ENCODE peak calls at places on chromosome 15, in nine cellular contexts. J is AG09309, X is lower lobe of right lung, A is progenitor cell of endocrine pancreas, D is endothelial cell, C is RWPE1, F is heart left ventricle, K is AG04450, Y is hepatocyte. Q is an unnamed sample.

GRCh38 chr15:101060576-101061551 is 141.7 kb downstream of the LRRK1 start:
- DNase-seq in J (no peak), X (no peak), A (no peak), D (no peak), C (no peak), F (peak), K (no peak), Y (no peak), Q (no peak)

GRCh38 chr15:38474155-38474757 is 20.3 kb downstream of the FAM98B start:
- DNase-seq in J (peak), X (no peak), A (no peak), D (peak), C (peak), F (no peak), K (no peak), Y (peak), Q (no peak)

GRCh38 chr15:88241461-88241860 is 15.1 kb downstream of the NTRK3 start:
- DNase-seq in J (no peak), X (no peak), A (no peak), D (no peak), C (no peak), F (no peak), K (no peak), Y (no peak), Q (no peak)

GRCh38 chr15:46442196-46442595 is 807.4 kb downstream of the SQOR start:
- DNase-seq in J (no peak), X (no peak), A (no peak), D (no peak), C (no peak), F (no peak), K (no peak), Y (peak), Q (no peak)

GRCh38 chr15:79091204-79091867 is 756 bp upstream of the RASGRF1 start:
- DNase-seq in J (no peak), X (no peak), A (no peak), D (peak), C (peak), F (no peak), K (no peak), Y (peak), Q (no peak)

GRCh38 chr15:50685191-50685975 is 1.2 kb downstream of the TRPM7 start:
- DNase-seq in J (no peak), X (no peak), A (no peak), D (no peak), C (no peak), F (no peak), K (no peak), Y (no peak), Q (no peak)

GRCh38 chr15:65833501-65834220 is 35.6 kb upstream of the RAB11A start:
- DNase-seq in J (no peak), X (no peak), A (no peak), D (no peak), C (no peak), F (no peak), K (no peak), Y (no peak), Q (no peak)

GRCh38 chr15:57784081-57784488 is 77.6 kb downstream of the POLR2M start:
- DNase-seq in J (peak), X (no peak), A (no peak), D (no peak), C (peak), F (peak), K (no peak), Y (no peak), Q (no peak)

GRCh38 chr15:64807751-64808222 is 17.7 kb downstream of the PIF1 start:
- DNase-seq in J (no peak), X (no peak), A (no peak), D (no peak), C (no peak), F (no peak), K (no peak), Y (no peak), Q (no peak)

GRCh38 chr15:64807051-64807749 is 18.2 kb downstream of the PIF1 start:
- DNase-seq in J (no peak), X (no peak), A (no peak), D (no peak), C (no peak), F (no peak), K (no peak), Y (no peak), Q (no peak)

GRCh38 chr15:64809649-64810498 is 15.6 kb downstream of the PIF1 start:
- DNase-seq in J (no peak), X (peak), A (peak), D (peak), C (peak), F (peak), K (no peak), Y (peak), Q (peak)

GRCh38 chr15:64810499-64811326 is 14.7 kb downstream of the PIF1 start:
- DNase-seq in J (no peak), X (no peak), A (no peak), D (no peak), C (no peak), F (no peak), K (no peak), Y (no peak), Q (no peak)

GRCh38 chr15:64808785-64809453 is 16.5 kb downstream of the PIF1 start:
- DNase-seq in J (no peak), X (no peak), A (no peak), D (no peak), C (no peak), F (no peak), K (no peak), Y (no peak), Q (no peak)
- TF ChIP-seq CTCF in J (no peak), X (no peak), A (no peak), D (no peak), C (no peak), F (no peak), K (no peak), Y (no peak), Q (no peak)

GRCh38 chr15:40754574-40754882 is 526 bp downstream of the RMDN3 start:
- DNase-seq in J (no peak), X (no peak), A (no peak), D (no peak), C (no peak), F (peak), K (no peak), Y (peak), Q (peak)

GRCh38 chr15:40751745-40752144 is 3.3 kb downstream of the RMDN3 start:
- DNase-seq in J (no peak), X (no peak), A (no peak), D (no peak), C (no peak), F (no peak), K (no peak), Y (no peak), Q (no peak)

GRCh38 chr15:40755821-40756220 is 767 bp upstream of the RMDN3 start:
- DNase-seq in J (no peak), X (no peak), A (no peak), D (no peak), C (no peak), F (no peak), K (no peak), Y (no peak), Q (no peak)

GRCh38 chr15:40756938-40757337 is 1.9 kb upstream of the RMDN3 start:
- DNase-seq in J (no peak), X (no peak), A (no peak), D (no peak), C (no peak), F (no peak), K (no peak), Y (no peak), Q (no peak)

GRCh38 chr15:40754883-40755815 is at the start of gene RMDN3:
- DNase-seq in J (no peak), X (peak), A (peak), D (peak), C (peak), F (peak), K (peak), Y (peak), Q (peak)
- TF ChIP-seq CTCF in J (no peak), X (no peak), A (no peak), D (no peak), C (no peak), F (no peak), K (no peak), Y (no peak), Q (no peak)

DNA sequence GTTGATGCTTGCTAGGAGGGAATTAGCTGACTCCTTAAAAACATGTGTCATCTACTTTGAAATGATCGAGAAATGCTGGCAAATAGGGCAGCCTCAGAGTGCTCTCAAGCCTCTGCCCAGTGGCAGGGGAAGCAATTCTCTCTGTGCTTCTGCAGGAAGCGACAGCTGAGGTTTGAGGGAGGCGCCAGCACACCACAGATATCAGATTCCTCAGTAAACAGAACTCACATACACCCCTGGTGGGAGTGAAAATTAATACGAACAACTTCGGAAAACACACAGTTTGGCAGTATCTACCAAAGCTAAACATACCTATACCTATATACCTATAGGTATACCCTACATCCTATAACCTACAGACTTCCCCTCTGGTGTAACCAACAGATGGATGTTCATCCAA is 61.3 kb downstream of the NSMCE3 start:
- DNase-seq in J (no peak), X (no peak), A (no peak), D (no peak), C (peak), F (no peak), K (no peak), Y (no peak), Q (no peak)
- TF ChIP-seq CTCF in J (no peak), X (no peak), A (peak), D (no peak), C (no peak), F (no peak), K (no peak), Y (no peak), Q (no peak)

DNA sequence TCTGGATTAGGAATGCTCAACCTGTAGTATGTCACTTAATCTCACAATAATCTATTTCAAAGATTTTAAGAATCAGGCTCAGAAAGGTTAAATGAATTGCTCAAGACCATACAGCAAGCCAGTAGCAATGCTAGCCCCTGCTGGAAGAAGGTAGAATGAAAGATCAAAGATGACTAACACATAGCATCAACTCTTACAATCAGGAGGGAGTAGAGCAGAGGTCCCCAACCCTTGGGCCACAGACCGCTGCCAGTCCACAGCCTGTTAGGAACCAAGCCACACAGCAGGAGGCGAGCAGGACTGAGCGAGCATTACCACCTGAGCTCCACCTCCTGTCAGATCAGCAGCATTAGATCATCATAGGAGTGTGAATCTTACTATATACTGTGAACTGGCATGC is 15.5 kb upstream of the GATM start:
- DNase-seq in J (no peak), X (no peak), A (no peak), D (no peak), C (no peak), F (no peak), K (no peak), Y (peak), Q (no peak)
- TF ChIP-seq CTCF in J (peak), X (no peak), A (peak), D (no peak), C (peak), F (no peak), K (peak), Y (peak), Q (no peak)